ENCODE peak calls at places on chromosome 1, in nine cellular contexts. M is upper lobe of right lung; F is stimulated activated CD4-positive, alpha-beta T cell treated with anti-CD3 and anti-CD28 coated beads, Interleukin-1b, Interleukin-23, amount 100 ng/mL, for 1 hour; W is effector CD8-positive, alpha-beta T cell; C is spleen; K is activated T-helper 1 cell treated with Interleukin-2 at 50 U/mL for 16 hours; R is naive thymus-derived CD8-positive, alpha-beta T cell; S is effector CD4-positive, alpha-beta T cell; O is nucleus accumbens. L is an unnamed sample.

GRCh38 chr1:24913616-24914225 is 16.4 kb downstream of the RUNX3 start:
- DNase-seq in W (no peak), S (no peak), F (no peak), R (no peak), C (no peak), M (no peak), K (no peak), O (no peak), L (no peak)

GRCh38 chr1:205240569-205240968 is 12.8 kb downstream of the TMCC2 start:
- DNase-seq in F (no peak), C (no peak), O (no peak), M (peak), K (no peak), R (no peak), W (no peak), S (no peak), L (no peak)

GRCh38 chr1:64514197-64514765 is 44.4 kb downstream of the CACHD1 start:
- DNase-seq in M (no peak), C (no peak), F (no peak), W (no peak), S (no peak), O (no peak), K (no peak), R (no peak), L (peak)

GRCh38 chr1:181413836-181414235 is 69.5 kb upstream of the CACNA1E start:
- DNase-seq in F (no peak), O (no peak), K (no peak), W (no peak), R (no peak), S (no peak), M (no peak), C (no peak), L (no peak)

GRCh38 chr1:58971629-58972140 is 187.8 kb upstream of the JUN start:
- DNase-seq in F (no peak), K (no peak), C (no peak), S (no peak), W (no peak), O (no peak), R (no peak), M (no peak), L (no peak)

GRCh38 chr1:156337052-156337887 is 822 bp downstream of the CCT3 start:
- DNase-seq in O (no peak), F (no peak), C (peak), K (no peak), R (no peak), S (no peak), M (no peak), W (no peak), L (no peak)

GRCh38 chr1:110060034-110060661 is 10.3 kb downstream of the ALX3 start:
- DNase-seq in F (peak), S (peak), M (peak), O (no peak), C (peak), R (peak), W (peak), K (peak), L (no peak)

GRCh38 chr1:204295666-204296065 is 64.1 kb downstream of the PLEKHA6 start:
- DNase-seq in K (no peak), O (no peak), W (no peak), S (no peak), M (no peak), R (no peak), C (no peak), F (no peak), L (no peak)

GRCh38 chr1:234969630-234970370 is 158.8 kb downstream of the TOMM20 start:
- DNase-seq in C (no peak), S (no peak), F (no peak), R (no peak), O (peak), W (no peak), K (no peak), M (peak), L (peak)

GRCh38 chr1:154753426-154753825 is 116.7 kb downstream of the KCNN3 start:
- DNase-seq in C (no peak), M (no peak), S (no peak), O (no peak), R (no peak), W (no peak), F (no peak), K (no peak), L (no peak)

GRCh38 chr1:203038217-203038741 is 12.0 kb downstream of the PPFIA4 start:
- DNase-seq in F (no peak), K (no peak), S (no peak), R (no peak), M (no peak), C (no peak), O (peak), W (no peak), L (no peak)